ENCODE peak calls at places on chromosomes 4 and X, in ten cellular contexts. One of them, this sample, is unnamed.

GRCh38 chr4:3074846-3075651 is 568 bp downstream of the HTT start:
- DNase-seq in stimulated activated naive CD8-positive, alpha-beta T cell treated with anti-CD3 and anti-CD28 coated beads, Interleukin-15, Interleukin-2, amounts not matched to agents 100 U/mL and 50 U/mL, for 24 hours: peak
- DNase-seq in mammary epithelial cell: peak
- DNase-seq in H9: peak
- DNase-seq in stimulated activated CD8-positive, alpha-beta memory T cell treated with anti-CD3 and anti-CD28 coated beads, Interleukin-4, amount 100 ng/mL, for 4 hours: no peak
- DNase-seq in CD4-positive, CD25-positive, alpha-beta regulatory T cell: peak
- DNase-seq in GM20000: peak
- DNase-seq in fibroblast of mammary gland: peak
- DNase-seq in ovary: peak
- DNase-seq in A172: peak
- DNase-seq in this sample: peak

GRCh38 chr4:100257567-100257966 is 67.3 kb upstream of the DDIT4L start:
- DNase-seq in stimulated activated naive CD8-positive, alpha-beta T cell treated with anti-CD3 and anti-CD28 coated beads, Interleukin-15, Interleukin-2, amounts not matched to agents 100 U/mL and 50 U/mL, for 24 hours: no peak
- DNase-seq in mammary epithelial cell: peak
- DNase-seq in H9: peak
- DNase-seq in stimulated activated CD8-positive, alpha-beta memory T cell treated with anti-CD3 and anti-CD28 coated beads, Interleukin-4, amount 100 ng/mL, for 4 hours: no peak
- DNase-seq in CD4-positive, CD25-positive, alpha-beta regulatory T cell: no peak
- DNase-seq in GM20000: no peak
- DNase-seq in fibroblast of mammary gland: no peak
- DNase-seq in ovary: no peak
- DNase-seq in A172: peak
- DNase-seq in this sample: no peak

GRCh38 chrX:18891561-18891945 is 92.4 kb downstream of the PHKA2 start:
- DNase-seq in stimulated activated naive CD8-positive, alpha-beta T cell treated with anti-CD3 and anti-CD28 coated beads, Interleukin-15, Interleukin-2, amounts not matched to agents 100 U/mL and 50 U/mL, for 24 hours: no peak
- DNase-seq in mammary epithelial cell: no peak
- DNase-seq in H9: no peak
- DNase-seq in stimulated activated CD8-positive, alpha-beta memory T cell treated with anti-CD3 and anti-CD28 coated beads, Interleukin-4, amount 100 ng/mL, for 4 hours: no peak
- DNase-seq in CD4-positive, CD25-positive, alpha-beta regulatory T cell: no peak
- DNase-seq in GM20000: no peak
- DNase-seq in fibroblast of mammary gland: no peak
- DNase-seq in ovary: no peak
- DNase-seq in A172: no peak
- DNase-seq in this sample: no peak

GRCh38 chr4:92268642-92269041 is 35.1 kb upstream of the GRID2 start:
- DNase-seq in stimulated activated naive CD8-positive, alpha-beta T cell treated with anti-CD3 and anti-CD28 coated beads, Interleukin-15, Interleukin-2, amounts not matched to agents 100 U/mL and 50 U/mL, for 24 hours: no peak
- DNase-seq in mammary epithelial cell: no peak
- DNase-seq in H9: no peak
- DNase-seq in stimulated activated CD8-positive, alpha-beta memory T cell treated with anti-CD3 and anti-CD28 coated beads, Interleukin-4, amount 100 ng/mL, for 4 hours: no peak
- DNase-seq in CD4-positive, CD25-positive, alpha-beta regulatory T cell: no peak
- DNase-seq in GM20000: no peak
- DNase-seq in fibroblast of mammary gland: no peak
- DNase-seq in ovary: no peak
- DNase-seq in A172: no peak
- DNase-seq in this sample: no peak

GRCh38 chrX:101485212-101486064 is at the start of gene ARMCX4:
- DNase-seq in stimulated activated naive CD8-positive, alpha-beta T cell treated with anti-CD3 and anti-CD28 coated beads, Interleukin-15, Interleukin-2, amounts not matched to agents 100 U/mL and 50 U/mL, for 24 hours: peak
- DNase-seq in mammary epithelial cell: peak
- DNase-seq in H9: peak
- DNase-seq in stimulated activated CD8-positive, alpha-beta memory T cell treated with anti-CD3 and anti-CD28 coated beads, Interleukin-4, amount 100 ng/mL, for 4 hours: peak
- DNase-seq in CD4-positive, CD25-positive, alpha-beta regulatory T cell: peak
- DNase-seq in GM20000: no peak
- DNase-seq in fibroblast of mammary gland: peak
- DNase-seq in ovary: peak
- DNase-seq in A172: no peak
- DNase-seq in this sample: no peak

GRCh38 chr4:102157984-102158383 is 187.3 kb downstream of the SLC39A8 start:
- DNase-seq in stimulated activated naive CD8-positive, alpha-beta T cell treated with anti-CD3 and anti-CD28 coated beads, Interleukin-15, Interleukin-2, amounts not matched to agents 100 U/mL and 50 U/mL, for 24 hours: no peak
- DNase-seq in mammary epithelial cell: no peak
- DNase-seq in H9: no peak
- DNase-seq in stimulated activated CD8-positive, alpha-beta memory T cell treated with anti-CD3 and anti-CD28 coated beads, Interleukin-4, amount 100 ng/mL, for 4 hours: no peak
- DNase-seq in CD4-positive, CD25-positive, alpha-beta regulatory T cell: no peak
- DNase-seq in GM20000: no peak
- DNase-seq in fibroblast of mammary gland: no peak
- DNase-seq in ovary: no peak
- DNase-seq in A172: no peak
- DNase-seq in this sample: no peak

GRCh38 chrX:10190367-10190766 is 33.6 kb downstream of the CLCN4 start:
- DNase-seq in stimulated activated naive CD8-positive, alpha-beta T cell treated with anti-CD3 and anti-CD28 coated beads, Interleukin-15, Interleukin-2, amounts not matched to agents 100 U/mL and 50 U/mL, for 24 hours: no peak
- DNase-seq in mammary epithelial cell: peak
- DNase-seq in H9: no peak
- DNase-seq in stimulated activated CD8-positive, alpha-beta memory T cell treated with anti-CD3 and anti-CD28 coated beads, Interleukin-4, amount 100 ng/mL, for 4 hours: no peak
- DNase-seq in CD4-positive, CD25-positive, alpha-beta regulatory T cell: no peak
- DNase-seq in GM20000: peak
- DNase-seq in fibroblast of mammary gland: peak
- DNase-seq in ovary: no peak
- DNase-seq in A172: peak
- DNase-seq in this sample: no peak

GRCh38 chr4:163382178-163382869 is 38.6 kb downstream of the NPY5R start:
- DNase-seq in stimulated activated naive CD8-positive, alpha-beta T cell treated with anti-CD3 and anti-CD28 coated beads, Interleukin-15, Interleukin-2, amounts not matched to agents 100 U/mL and 50 U/mL, for 24 hours: no peak
- DNase-seq in mammary epithelial cell: no peak
- DNase-seq in H9: no peak
- DNase-seq in stimulated activated CD8-positive, alpha-beta memory T cell treated with anti-CD3 and anti-CD28 coated beads, Interleukin-4, amount 100 ng/mL, for 4 hours: no peak
- DNase-seq in CD4-positive, CD25-positive, alpha-beta regulatory T cell: no peak
- DNase-seq in GM20000: no peak
- DNase-seq in fibroblast of mammary gland: no peak
- DNase-seq in ovary: no peak
- DNase-seq in A172: no peak
- DNase-seq in this sample: no peak

GRCh38 chrX:119398974-119399771 is at the start of gene SLC25A43:
- DNase-seq in stimulated activated naive CD8-positive, alpha-beta T cell treated with anti-CD3 and anti-CD28 coated beads, Interleukin-15, Interleukin-2, amounts not matched to agents 100 U/mL and 50 U/mL, for 24 hours: peak
- DNase-seq in mammary epithelial cell: peak
- DNase-seq in H9: peak
- DNase-seq in stimulated activated CD8-positive, alpha-beta memory T cell treated with anti-CD3 and anti-CD28 coated beads, Interleukin-4, amount 100 ng/mL, for 4 hours: no peak
- DNase-seq in CD4-positive, CD25-positive, alpha-beta regulatory T cell: no peak
- DNase-seq in GM20000: peak
- DNase-seq in fibroblast of mammary gland: peak
- DNase-seq in ovary: peak
- DNase-seq in A172: no peak
- DNase-seq in this sample: peak

GRCh38 chr4:21979196-21979595 is 30.6 kb upstream of the KCNIP4 start:
- DNase-seq in stimulated activated naive CD8-positive, alpha-beta T cell treated with anti-CD3 and anti-CD28 coated beads, Interleukin-15, Interleukin-2, amounts not matched to agents 100 U/mL and 50 U/mL, for 24 hours: no peak
- DNase-seq in mammary epithelial cell: no peak
- DNase-seq in H9: no peak
- DNase-seq in stimulated activated CD8-positive, alpha-beta memory T cell treated with anti-CD3 and anti-CD28 coated beads, Interleukin-4, amount 100 ng/mL, for 4 hours: no peak
- DNase-seq in CD4-positive, CD25-positive, alpha-beta regulatory T cell: no peak
- DNase-seq in GM20000: no peak
- DNase-seq in fibroblast of mammary gland: no peak
- DNase-seq in ovary: no peak
- DNase-seq in A172: no peak
- DNase-seq in this sample: no peak

GRCh38 chrX:63993936-63994335 is 208.9 kb upstream of the ARHGEF9 start:
- DNase-seq in stimulated activated naive CD8-positive, alpha-beta T cell treated with anti-CD3 and anti-CD28 coated beads, Interleukin-15, Interleukin-2, amounts not matched to agents 100 U/mL and 50 U/mL, for 24 hours: no peak
- DNase-seq in mammary epithelial cell: no peak
- DNase-seq in H9: no peak
- DNase-seq in stimulated activated CD8-positive, alpha-beta memory T cell treated with anti-CD3 and anti-CD28 coated beads, Interleukin-4, amount 100 ng/mL, for 4 hours: no peak
- DNase-seq in CD4-positive, CD25-positive, alpha-beta regulatory T cell: no peak
- DNase-seq in GM20000: no peak
- DNase-seq in fibroblast of mammary gland: no peak
- DNase-seq in ovary: no peak
- DNase-seq in A172: no peak
- DNase-seq in this sample: no peak

GRCh38 chr4:84965558-84966381 is 720 bp downstream of the WDFY3 start:
- DNase-seq in stimulated activated naive CD8-positive, alpha-beta T cell treated with anti-CD3 and anti-CD28 coated beads, Interleukin-15, Interleukin-2, amounts not matched to agents 100 U/mL and 50 U/mL, for 24 hours: peak
- DNase-seq in mammary epithelial cell: peak
- DNase-seq in H9: peak
- DNase-seq in stimulated activated CD8-positive, alpha-beta memory T cell treated with anti-CD3 and anti-CD28 coated beads, Interleukin-4, amount 100 ng/mL, for 4 hours: no peak
- DNase-seq in CD4-positive, CD25-positive, alpha-beta regulatory T cell: no peak
- DNase-seq in GM20000: peak
- DNase-seq in fibroblast of mammary gland: peak
- DNase-seq in ovary: peak
- DNase-seq in A172: peak
- DNase-seq in this sample: peak

GRCh38 chr4:38601244-38601915 is 62.6 kb upstream of the KLF3 start:
- DNase-seq in stimulated activated naive CD8-positive, alpha-beta T cell treated with anti-CD3 and anti-CD28 coated beads, Interleukin-15, Interleukin-2, amounts not matched to agents 100 U/mL and 50 U/mL, for 24 hours: no peak
- DNase-seq in mammary epithelial cell: peak
- DNase-seq in H9: no peak
- DNase-seq in stimulated activated CD8-positive, alpha-beta memory T cell treated with anti-CD3 and anti-CD28 coated beads, Interleukin-4, amount 100 ng/mL, for 4 hours: no peak
- DNase-seq in CD4-positive, CD25-positive, alpha-beta regulatory T cell: no peak
- DNase-seq in GM20000: no peak
- DNase-seq in fibroblast of mammary gland: peak
- DNase-seq in ovary: no peak
- DNase-seq in A172: peak
- DNase-seq in this sample: no peak

GRCh38 chr4:100317032-100317864 is 127.0 kb upstream of the DDIT4L start:
- DNase-seq in stimulated activated naive CD8-positive, alpha-beta T cell treated with anti-CD3 and anti-CD28 coated beads, Interleukin-15, Interleukin-2, amounts not matched to agents 100 U/mL and 50 U/mL, for 24 hours: no peak
- DNase-seq in mammary epithelial cell: no peak
- DNase-seq in H9: no peak
- DNase-seq in stimulated activated CD8-positive, alpha-beta memory T cell treated with anti-CD3 and anti-CD28 coated beads, Interleukin-4, amount 100 ng/mL, for 4 hours: no peak
- DNase-seq in CD4-positive, CD25-positive, alpha-beta regulatory T cell: no peak
- DNase-seq in GM20000: no peak
- DNase-seq in fibroblast of mammary gland: peak
- DNase-seq in ovary: no peak
- DNase-seq in A172: no peak
- DNase-seq in this sample: no peak

GRCh38 chrX:19832186-19832965 is 55.0 kb downstream of the SH3KBP1 start:
- DNase-seq in stimulated activated naive CD8-positive, alpha-beta T cell treated with anti-CD3 and anti-CD28 coated beads, Interleukin-15, Interleukin-2, amounts not matched to agents 100 U/mL and 50 U/mL, for 24 hours: no peak
- DNase-seq in mammary epithelial cell: no peak
- DNase-seq in H9: no peak
- DNase-seq in stimulated activated CD8-positive, alpha-beta memory T cell treated with anti-CD3 and anti-CD28 coated beads, Interleukin-4, amount 100 ng/mL, for 4 hours: no peak
- DNase-seq in CD4-positive, CD25-positive, alpha-beta regulatory T cell: no peak
- DNase-seq in GM20000: no peak
- DNase-seq in fibroblast of mammary gland: no peak
- DNase-seq in ovary: no peak
- DNase-seq in A172: no peak
- DNase-seq in this sample: no peak

GRCh38 chr4:5433196-5433595 is 275.2 kb downstream of the EVC2 start:
- DNase-seq in stimulated activated naive CD8-positive, alpha-beta T cell treated with anti-CD3 and anti-CD28 coated beads, Interleukin-15, Interleukin-2, amounts not matched to agents 100 U/mL and 50 U/mL, for 24 hours: no peak
- DNase-seq in mammary epithelial cell: no peak
- DNase-seq in H9: no peak
- DNase-seq in stimulated activated CD8-positive, alpha-beta memory T cell treated with anti-CD3 and anti-CD28 coated beads, Interleukin-4, amount 100 ng/mL, for 4 hours: no peak
- DNase-seq in CD4-positive, CD25-positive, alpha-beta regulatory T cell: no peak
- DNase-seq in GM20000: no peak
- DNase-seq in fibroblast of mammary gland: no peak
- DNase-seq in ovary: no peak
- DNase-seq in A172: no peak
- DNase-seq in this sample: no peak

GRCh38 chrX:34300871-34301270 is 168.8 kb upstream of the FAM47A start:
- DNase-seq in stimulated activated naive CD8-positive, alpha-beta T cell treated with anti-CD3 and anti-CD28 coated beads, Interleukin-15, Interleukin-2, amounts not matched to agents 100 U/mL and 50 U/mL, for 24 hours: peak
- DNase-seq in mammary epithelial cell: peak
- DNase-seq in H9: peak
- DNase-seq in stimulated activated CD8-positive, alpha-beta memory T cell treated with anti-CD3 and anti-CD28 coated beads, Interleukin-4, amount 100 ng/mL, for 4 hours: no peak
- DNase-seq in CD4-positive, CD25-positive, alpha-beta regulatory T cell: no peak
- DNase-seq in GM20000: peak
- DNase-seq in fibroblast of mammary gland: peak
- DNase-seq in ovary: no peak
- DNase-seq in A172: peak
- DNase-seq in this sample: no peak

GRCh38 chr4:87228561-87228860 is 8.1 kb upstream of the KLHL8 start:
- DNase-seq in stimulated activated naive CD8-positive, alpha-beta T cell treated with anti-CD3 and anti-CD28 coated beads, Interleukin-15, Interleukin-2, amounts not matched to agents 100 U/mL and 50 U/mL, for 24 hours: no peak
- DNase-seq in mammary epithelial cell: no peak
- DNase-seq in H9: no peak
- DNase-seq in stimulated activated CD8-positive, alpha-beta memory T cell treated with anti-CD3 and anti-CD28 coated beads, Interleukin-4, amount 100 ng/mL, for 4 hours: no peak
- DNase-seq in CD4-positive, CD25-positive, alpha-beta regulatory T cell: no peak
- DNase-seq in GM20000: no peak
- DNase-seq in fibroblast of mammary gland: no peak
- DNase-seq in ovary: no peak
- DNase-seq in A172: no peak
- DNase-seq in this sample: no peak

GRCh38 chrX:6782831-6783230 is 247.9 kb upstream of the VCX3A start:
- DNase-seq in stimulated activated naive CD8-positive, alpha-beta T cell treated with anti-CD3 and anti-CD28 coated beads, Interleukin-15, Interleukin-2, amounts not matched to agents 100 U/mL and 50 U/mL, for 24 hours: no peak
- DNase-seq in mammary epithelial cell: no peak
- DNase-seq in H9: no peak
- DNase-seq in stimulated activated CD8-positive, alpha-beta memory T cell treated with anti-CD3 and anti-CD28 coated beads, Interleukin-4, amount 100 ng/mL, for 4 hours: no peak
- DNase-seq in CD4-positive, CD25-positive, alpha-beta regulatory T cell: no peak
- DNase-seq in GM20000: no peak
- DNase-seq in fibroblast of mammary gland: no peak
- DNase-seq in ovary: no peak
- DNase-seq in A172: no peak
- DNase-seq in this sample: no peak

GRCh38 chrX:102858826-102859627 is 78.0 kb upstream of the RAB40AL start:
- DNase-seq in stimulated activated naive CD8-positive, alpha-beta T cell treated with anti-CD3 and anti-CD28 coated beads, Interleukin-15, Interleukin-2, amounts not matched to agents 100 U/mL and 50 U/mL, for 24 hours: no peak
- DNase-seq in mammary epithelial cell: no peak
- DNase-seq in H9: peak
- DNase-seq in stimulated activated CD8-positive, alpha-beta memory T cell treated with anti-CD3 and anti-CD28 coated beads, Interleukin-4, amount 100 ng/mL, for 4 hours: no peak
- DNase-seq in CD4-positive, CD25-positive, alpha-beta regulatory T cell: no peak
- DNase-seq in GM20000: no peak
- DNase-seq in fibroblast of mammary gland: no peak
- DNase-seq in ovary: no peak
- DNase-seq in A172: no peak
- DNase-seq in this sample: no peak

GRCh38 chr4:153020460-153020859 is 84.3 kb downstream of the FHDC1 start:
- DNase-seq in stimulated activated naive CD8-positive, alpha-beta T cell treated with anti-CD3 and anti-CD28 coated beads, Interleukin-15, Interleukin-2, amounts not matched to agents 100 U/mL and 50 U/mL, for 24 hours: no peak
- DNase-seq in mammary epithelial cell: no peak
- DNase-seq in H9: no peak
- DNase-seq in stimulated activated CD8-positive, alpha-beta memory T cell treated with anti-CD3 and anti-CD28 coated beads, Interleukin-4, amount 100 ng/mL, for 4 hours: no peak
- DNase-seq in CD4-positive, CD25-positive, alpha-beta regulatory T cell: no peak
- DNase-seq in GM20000: no peak
- DNase-seq in fibroblast of mammary gland: no peak
- DNase-seq in ovary: no peak
- DNase-seq in A172: no peak
- DNase-seq in this sample: no peak

GRCh38 chr4:109754093-109754857 is 24.4 kb upstream of the PLA2G12A start:
- DNase-seq in stimulated activated naive CD8-positive, alpha-beta T cell treated with anti-CD3 and anti-CD28 coated beads, Interleukin-15, Interleukin-2, amounts not matched to agents 100 U/mL and 50 U/mL, for 24 hours: no peak
- DNase-seq in mammary epithelial cell: no peak
- DNase-seq in H9: no peak
- DNase-seq in stimulated activated CD8-positive, alpha-beta memory T cell treated with anti-CD3 and anti-CD28 coated beads, Interleukin-4, amount 100 ng/mL, for 4 hours: no peak
- DNase-seq in CD4-positive, CD25-positive, alpha-beta regulatory T cell: no peak
- DNase-seq in GM20000: no peak
- DNase-seq in fibroblast of mammary gland: no peak
- DNase-seq in ovary: no peak
- DNase-seq in A172: no peak
- DNase-seq in this sample: no peak

GRCh38 chrX:31266172-31267076 is 194.6 kb upstream of the FTHL17 start:
- DNase-seq in stimulated activated naive CD8-positive, alpha-beta T cell treated with anti-CD3 and anti-CD28 coated beads, Interleukin-15, Interleukin-2, amounts not matched to agents 100 U/mL and 50 U/mL, for 24 hours: peak
- DNase-seq in mammary epithelial cell: peak
- DNase-seq in H9: peak
- DNase-seq in stimulated activated CD8-positive, alpha-beta memory T cell treated with anti-CD3 and anti-CD28 coated beads, Interleukin-4, amount 100 ng/mL, for 4 hours: no peak
- DNase-seq in CD4-positive, CD25-positive, alpha-beta regulatory T cell: no peak
- DNase-seq in GM20000: peak
- DNase-seq in fibroblast of mammary gland: no peak
- DNase-seq in ovary: peak
- DNase-seq in A172: peak
- DNase-seq in this sample: peak

GRCh38 chr4:152083348-152083747 is 322.5 kb upstream of the GATB start:
- DNase-seq in stimulated activated naive CD8-positive, alpha-beta T cell treated with anti-CD3 and anti-CD28 coated beads, Interleukin-15, Interleukin-2, amounts not matched to agents 100 U/mL and 50 U/mL, for 24 hours: no peak
- DNase-seq in mammary epithelial cell: no peak
- DNase-seq in H9: no peak
- DNase-seq in stimulated activated CD8-positive, alpha-beta memory T cell treated with anti-CD3 and anti-CD28 coated beads, Interleukin-4, amount 100 ng/mL, for 4 hours: no peak
- DNase-seq in CD4-positive, CD25-positive, alpha-beta regulatory T cell: no peak
- DNase-seq in GM20000: no peak
- DNase-seq in fibroblast of mammary gland: no peak
- DNase-seq in ovary: no peak
- DNase-seq in A172: no peak
- DNase-seq in this sample: no peak

GRCh38 chrX:109600114-109600710 is 24.8 kb downstream of the KCNE5 start:
- DNase-seq in stimulated activated naive CD8-positive, alpha-beta T cell treated with anti-CD3 and anti-CD28 coated beads, Interleukin-15, Interleukin-2, amounts not matched to agents 100 U/mL and 50 U/mL, for 24 hours: no peak
- DNase-seq in mammary epithelial cell: no peak
- DNase-seq in H9: peak
- DNase-seq in stimulated activated CD8-positive, alpha-beta memory T cell treated with anti-CD3 and anti-CD28 coated beads, Interleukin-4, amount 100 ng/mL, for 4 hours: no peak
- DNase-seq in CD4-positive, CD25-positive, alpha-beta regulatory T cell: no peak
- DNase-seq in GM20000: no peak
- DNase-seq in fibroblast of mammary gland: peak
- DNase-seq in ovary: no peak
- DNase-seq in A172: no peak
- DNase-seq in this sample: no peak

GRCh38 chr4:17155486-17155885 is 257.0 kb upstream of the LDB2 start:
- DNase-seq in stimulated activated naive CD8-positive, alpha-beta T cell treated with anti-CD3 and anti-CD28 coated beads, Interleukin-15, Interleukin-2, amounts not matched to agents 100 U/mL and 50 U/mL, for 24 hours: no peak
- DNase-seq in mammary epithelial cell: no peak
- DNase-seq in H9: no peak
- DNase-seq in stimulated activated CD8-positive, alpha-beta memory T cell treated with anti-CD3 and anti-CD28 coated beads, Interleukin-4, amount 100 ng/mL, for 4 hours: no peak
- DNase-seq in CD4-positive, CD25-positive, alpha-beta regulatory T cell: no peak
- DNase-seq in GM20000: no peak
- DNase-seq in fibroblast of mammary gland: peak
- DNase-seq in ovary: no peak
- DNase-seq in A172: no peak
- DNase-seq in this sample: no peak

GRCh38 chr4:187602339-187603092 is 393.1 kb upstream of the ZFP42 start:
- DNase-seq in stimulated activated naive CD8-positive, alpha-beta T cell treated with anti-CD3 and anti-CD28 coated beads, Interleukin-15, Interleukin-2, amounts not matched to agents 100 U/mL and 50 U/mL, for 24 hours: no peak
- DNase-seq in mammary epithelial cell: peak
- DNase-seq in H9: no peak
- DNase-seq in stimulated activated CD8-positive, alpha-beta memory T cell treated with anti-CD3 and anti-CD28 coated beads, Interleukin-4, amount 100 ng/mL, for 4 hours: no peak
- DNase-seq in CD4-positive, CD25-positive, alpha-beta regulatory T cell: no peak
- DNase-seq in GM20000: no peak
- DNase-seq in fibroblast of mammary gland: peak
- DNase-seq in ovary: no peak
- DNase-seq in A172: peak
- DNase-seq in this sample: no peak

GRCh38 chr4:33323393-33323792 is 2603.2 kb downstream of the PCDH7 start:
- DNase-seq in stimulated activated naive CD8-positive, alpha-beta T cell treated with anti-CD3 and anti-CD28 coated beads, Interleukin-15, Interleukin-2, amounts not matched to agents 100 U/mL and 50 U/mL, for 24 hours: no peak
- DNase-seq in mammary epithelial cell: no peak
- DNase-seq in H9: no peak
- DNase-seq in stimulated activated CD8-positive, alpha-beta memory T cell treated with anti-CD3 and anti-CD28 coated beads, Interleukin-4, amount 100 ng/mL, for 4 hours: no peak
- DNase-seq in CD4-positive, CD25-positive, alpha-beta regulatory T cell: no peak
- DNase-seq in GM20000: no peak
- DNase-seq in fibroblast of mammary gland: peak
- DNase-seq in ovary: no peak
- DNase-seq in A172: no peak
- DNase-seq in this sample: no peak

This sample was measured in type B pancreatic cell.